ENCODE peak calls at places on chromosomes 3 and 15, in seven cellular contexts. V, G, K, I, N, Z and F are unnamed samples.
A peak's percentile ranks its signal among the peaks of the same experiment; 100 is the strongest.

GRCh38 chr3:149581248-149581647 is 76.6 kb downstream of the WWTR1 start:
- DNase-seq in Z (no peak), I (no peak), K (no peak), V (no peak), N (no peak), G (no peak), F (no peak)

GRCh38 chr3:169604568-169604967 is 58.9 kb downstream of the MECOM start:
- DNase-seq in I (no peak), V (no peak), N (no peak), G (no peak), Z (no peak), K (no peak), F (no peak)

GRCh38 chr3:182092662-182093262 is 381.0 kb downstream of the SOX2 start:
- DNase-seq in N (no peak), I (no peak), V (no peak), Z (no peak), K (peak; percentile 16), G (no peak), F (no peak)

GRCh38 chr15:76337047-76337738 is 620 bp downstream of the ISL2 start:
- DNase-seq in N (no peak), I (no peak), K (no peak), Z (no peak), G (no peak), V (no peak), F (no peak)

GRCh38 chr15:32834156-32834555 is 116.4 kb downstream of the GREM1 start:
- DNase-seq in G (no peak), Z (no peak), I (no peak), V (no peak), K (no peak), N (no peak), F (no peak)

GRCh38 chr3:38602576-38603250 is 46.8 kb downstream of the SCN5A start:
- DNase-seq in Z (no peak), V (peak; percentile 34), G (no peak), K (no peak), N (no peak), I (no peak), F (no peak)

GRCh38 chr15:72141171-72142084 is 23.2 kb downstream of the SENP8 start:
- DNase-seq in G (no peak), Z (no peak), N (no peak), I (no peak), K (no peak), V (no peak), F (no peak)

GRCh38 chr3:70854108-70854507 is 541.7 kb upstream of the MDFIC2 start:
- DNase-seq in N (no peak), I (no peak), K (no peak), Z (no peak), G (no peak), V (no peak), F (no peak)

GRCh38 chr15:98713585-98714001 is 65.3 kb downstream of the IGF1R start:
- DNase-seq in Z (no peak), V (no peak), K (no peak), I (no peak), N (peak; percentile 4), G (no peak), F (no peak)

GRCh38 chr3:35679409-35680080 is 40.2 kb downstream of the ARPP21 start:
- DNase-seq in K (peak; percentile 88), G (no peak), N (no peak), V (no peak), Z (no peak), I (no peak), F (no peak)

GRCh38 chr3:188839187-188839695 is 332.5 kb upstream of the TPRG1 start:
- DNase-seq in K (no peak), V (no peak), Z (no peak), G (no peak), N (no peak), I (no peak), F (no peak)